ENCODE peak calls at places on chromosomes 7 and 10, in six cellular contexts. V is retina; J is left cardiac atrium; N is thoracic aorta; Q is SK-N-DZ; M is stimulated activated CD4-positive, alpha-beta T cell treated with anti-CD3 and anti-CD28 coated beads, TNF-alpha, amount 100 ng/mL, for 24 hours. B is an unnamed sample.

GRCh38 chr7:12961910-12962309 is 274.5 kb downstream of the ARL4A start:
- DNase-seq in M (no peak), N (no peak), V (peak), Q (no peak), J (no peak), B (no peak)

GRCh38 chr7:80127412-80128150 is 7.0 kb upstream of the GNAI1 start:
- DNase-seq in Q (no peak), M (no peak), N (no peak), J (no peak), V (peak), B (no peak)

GRCh38 chr7:149741629-149742028 is 31.8 kb downstream of the ZNF467 start:
- DNase-seq in M (no peak), Q (no peak), V (no peak), N (no peak), J (no peak), B (no peak)

GRCh38 chr7:158863611-158864506 is 7.5 kb downstream of the DYNC2I1 start:
- DNase-seq in Q (no peak), V (peak), N (peak), M (no peak), J (peak), B (peak)

GRCh38 chr7:40551685-40552576 is 417.1 kb downstream of the SUGCT start:
- DNase-seq in Q (peak), J (no peak), N (no peak), M (no peak), V (peak), B (no peak)

GRCh38 chr10:125407557-125407956 is 247.2 kb upstream of the CTBP2 start:
- DNase-seq in M (no peak), Q (no peak), J (no peak), V (no peak), N (no peak), B (no peak)

GRCh38 chr10:74071151-74071550 is 73.2 kb downstream of the VCL start:
- DNase-seq in N (no peak), Q (no peak), V (no peak), M (no peak), J (no peak), B (no peak)

GRCh38 chr10:26566525-26567348 is 128.6 kb downstream of the APBB1IP start:
- DNase-seq in J (peak), Q (no peak), N (no peak), V (peak), M (no peak), B (no peak)

GRCh38 chr7:99193527-99194214 is 14.2 kb downstream of the KPNA7 start:
- DNase-seq in V (no peak), J (no peak), Q (no peak), M (no peak), N (no peak), B (no peak)

GRCh38 chr7:148650232-148650858 is 48.4 kb upstream of the CUL1 start:
- DNase-seq in N (no peak), Q (no peak), J (no peak), V (no peak), M (no peak), B (no peak)

GRCh38 chr7:1345796-1346532 is 113.3 kb downstream of the UNCX start:
- DNase-seq in J (no peak), Q (no peak), N (no peak), M (no peak), V (no peak), B (peak)

GRCh38 chr7:100085515-100085914 is 3.3 kb upstream of the COPS6 start:
- DNase-seq in J (no peak), M (no peak), Q (no peak), V (no peak), N (no peak), B (no peak)

GRCh38 chr7:41003031-41003925 is 699.6 kb downstream of the INHBA start:
- DNase-seq in J (peak), N (no peak), Q (peak), M (no peak), V (no peak), B (peak)

GRCh38 chr7:121882731-121883130 is 9.8 kb downstream of the PTPRZ1 start:
- DNase-seq in Q (no peak), V (no peak), M (no peak), N (no peak), J (no peak), B (no peak)

GRCh38 chr7:157923903-157924630 is 587.3 kb downstream of the DNAJB6 start:
- DNase-seq in J (no peak), Q (no peak), N (no peak), M (no peak), V (no peak), B (no peak)

GRCh38 chr10:72308320-72308987 is 34.7 kb downstream of the DDIT4 start:
- DNase-seq in N (no peak), V (no peak), M (no peak), J (peak), Q (no peak), B (peak)

GRCh38 chr10:114654829-114655575 is 3.1 kb downstream of the ABLIM1 start:
- DNase-seq in M (no peak), Q (no peak), N (no peak), J (no peak), V (no peak), B (no peak)

GRCh38 chr7:6023974-6024435 is 7.2 kb upstream of the ANKRD61 start:
- DNase-seq in Q (no peak), J (no peak), M (no peak), V (no peak), N (no peak), B (no peak)

GRCh38 chr7:35185908-35186731 is 67.8 kb downstream of the TBX20 start:
- DNase-seq in J (peak), N (no peak), V (peak), Q (peak), M (no peak), B (peak)

GRCh38 chr7:131068604-131069021 is 259.1 kb upstream of the MKLN1 start:
- DNase-seq in M (no peak), V (no peak), J (no peak), N (no peak), Q (no peak), B (no peak)

GRCh38 chr10:121928528-121928884 is 675 bp upstream of the ATE1 start:
- DNase-seq in V (no peak), J (no peak), Q (no peak), M (no peak), N (no peak), B (peak)

GRCh38 chr10:49632406-49633317 is 18.8 kb downstream of the CHAT start:
- DNase-seq in V (no peak), Q (peak), M (no peak), N (no peak), J (no peak), B (no peak)

GRCh38 chr7:117143580-117143979 is 179.3 kb downstream of the WNT2 start:
- DNase-seq in N (no peak), Q (no peak), V (no peak), J (no peak), M (no peak), B (no peak)

GRCh38 chr7:114539575-114539974 is 125.0 kb downstream of the FOXP2 start:
- DNase-seq in V (no peak), M (no peak), J (no peak), Q (peak), N (no peak), B (no peak)

GRCh38 chr7:139777304-139777890 is 401 bp downstream of the HIPK2 start:
- DNase-seq in N (no peak), M (no peak), V (no peak), J (peak), Q (no peak), B (peak)

GRCh38 chr10:47309403-47310089 is 9.5 kb downstream of the GDF10 start:
- DNase-seq in J (no peak), M (no peak), Q (no peak), N (no peak), V (no peak), B (no peak)

GRCh38 chr10:121927361-121927840 is 430 bp downstream of the ATE1 start:
- DNase-seq in J (peak), N (no peak), V (peak), Q (peak), M (peak), B (peak)

GRCh38 chr10:108544500-108545120 is 1378.7 kb downstream of the XPNPEP1 start:
- DNase-seq in N (no peak), Q (peak), V (peak), J (peak), M (no peak), B (peak)

GRCh38 chr10:112821663-112822062 is 128.4 kb upstream of the TCF7L2 start:
- DNase-seq in Q (no peak), N (no peak), M (no peak), J (no peak), V (no peak), B (no peak)

GRCh38 chr7:142932386-142933091 is 1.0 kb downstream of the TRPV5 start:
- DNase-seq in J (no peak), M (no peak), N (no peak), Q (no peak), V (no peak), B (no peak)

GRCh38 chr10:96656839-96657238 is 63.5 kb downstream of the PIK3AP1 start:
- DNase-seq in Q (no peak), M (no peak), N (no peak), J (no peak), V (no peak), B (no peak)

GRCh38 chr7:2838873-2839578 is 5.1 kb downstream of the GNA12 start:
- DNase-seq in M (no peak), J (no peak), V (no peak), N (no peak), Q (no peak), B (no peak)